ENCODE peak calls at places on chromosomes 6 and 20, in five cellular contexts. One of them, this sample, is unnamed. For H3K4me1, the result is how much of the 10 kb centered on the place peaks cover.

GRCh38 chr6:35419431-35419830 is 32.7 kb upstream of the FANCE start:
- DNase-seq in mesendoderm: peak
- DNase-seq in mesenchymal stem cell: peak
- DNase-seq in fibroblast of lung: peak
- DNase-seq in endothelial cell of umbilical vein: peak
- DNase-seq in this sample: peak

GRCh38 chr6:142915129-142915697 is 29.8 kb downstream of the HIVEP2 start:
- DNase-seq in mesendoderm: peak
- DNase-seq in mesenchymal stem cell: no peak
- DNase-seq in fibroblast of lung: no peak
- DNase-seq in endothelial cell of umbilical vein: no peak
- DNase-seq in this sample: no peak

GRCh38 chr6:391559-392440 is at the start of gene IRF4:
- DNase-seq in mesendoderm: peak
- DNase-seq in mesenchymal stem cell: no peak
- DNase-seq in fibroblast of lung: no peak
- DNase-seq in endothelial cell of umbilical vein: no peak
- DNase-seq in this sample: no peak

GRCh38 chr6:137223370-137224131 is 4.4 kb upstream of the IFNGR1 start:
- DNase-seq in mesendoderm: no peak
- DNase-seq in mesenchymal stem cell: peak
- DNase-seq in fibroblast of lung: peak
- DNase-seq in endothelial cell of umbilical vein: peak
- DNase-seq in this sample: no peak

GRCh38 chr6:25629202-25629584 is 22.8 kb upstream of the SCGN start:
- DNase-seq in mesendoderm: no peak
- DNase-seq in mesenchymal stem cell: no peak
- DNase-seq in fibroblast of lung: no peak
- DNase-seq in endothelial cell of umbilical vein: no peak
- DNase-seq in this sample: no peak

GRCh38 chr20:57374343-57374930 is 16.8 kb upstream of the RBM38 start:
- DNase-seq in mesendoderm: no peak
- DNase-seq in mesenchymal stem cell: no peak
- DNase-seq in fibroblast of lung: no peak
- DNase-seq in endothelial cell of umbilical vein: no peak
- DNase-seq in this sample: no peak

GRCh38 chr20:41004561-41005360 is 23.9 kb upstream of the TOP1 start:
- DNase-seq in mesendoderm: no peak
- DNase-seq in mesenchymal stem cell: peak
- DNase-seq in fibroblast of lung: peak
- DNase-seq in endothelial cell of umbilical vein: peak
- DNase-seq in this sample: no peak

GRCh38 chr6:63643862-63644261 is 8.3 kb downstream of the PHF3 start:
- DNase-seq in mesendoderm: peak
- DNase-seq in mesenchymal stem cell: no peak
- DNase-seq in fibroblast of lung: peak
- DNase-seq in endothelial cell of umbilical vein: peak
- DNase-seq in this sample: peak

GRCh38 chr20:58839474-58839874 is 11.2 kb downstream of the GNAS-AS1 start:
- DNase-seq in mesendoderm: peak
- DNase-seq in mesenchymal stem cell: no peak
- DNase-seq in fibroblast of lung: peak
- DNase-seq in endothelial cell of umbilical vein: peak
- DNase-seq in this sample: peak

GRCh38 chr6:148415511-148416286 is 73.1 kb downstream of the SASH1 start:
- DNase-seq in mesendoderm: no peak
- DNase-seq in mesenchymal stem cell: no peak
- DNase-seq in fibroblast of lung: no peak
- DNase-seq in endothelial cell of umbilical vein: peak
- DNase-seq in this sample: no peak

GRCh38 chr6:160238786-160239751 is 19.6 kb downstream of the SLC22A2 start:
- DNase-seq in mesendoderm: peak
- DNase-seq in mesenchymal stem cell: no peak
- DNase-seq in fibroblast of lung: peak
- DNase-seq in endothelial cell of umbilical vein: no peak
- DNase-seq in this sample: no peak

GRCh38 chr20:61673152-61673551 is 392.5 kb downstream of the TAF4 start:
- DNase-seq in mesendoderm: no peak
- DNase-seq in mesenchymal stem cell: no peak
- DNase-seq in fibroblast of lung: no peak
- DNase-seq in endothelial cell of umbilical vein: no peak
- DNase-seq in this sample: no peak

GRCh38 chr20:47032969-47033578 is 138.4 kb downstream of the EYA2 start:
- DNase-seq in mesendoderm: no peak
- DNase-seq in mesenchymal stem cell: no peak
- DNase-seq in fibroblast of lung: no peak
- DNase-seq in endothelial cell of umbilical vein: no peak
- DNase-seq in this sample: no peak

GRCh38 chr6:27139753-27140522 is 107.6 kb upstream of the PRSS16 start:
- DNase-seq in mesendoderm: peak
- DNase-seq in mesenchymal stem cell: peak
- DNase-seq in fibroblast of lung: peak
- DNase-seq in endothelial cell of umbilical vein: peak
- DNase-seq in this sample: peak

GRCh38 chr6:106528521-106528920 is 100.8 kb downstream of the RTN4IP1 start:
- DNase-seq in mesendoderm: no peak
- DNase-seq in mesenchymal stem cell: no peak
- DNase-seq in fibroblast of lung: no peak
- DNase-seq in endothelial cell of umbilical vein: no peak
- DNase-seq in this sample: no peak

GRCh38 chr6:135053433-135053832 is 1.2 kb downstream of the HBS1L start:
- DNase-seq in mesendoderm: no peak
- DNase-seq in mesenchymal stem cell: no peak
- DNase-seq in fibroblast of lung: no peak
- DNase-seq in endothelial cell of umbilical vein: no peak
- DNase-seq in this sample: no peak
- H3K9ac ChIP-seq in mesendoderm: peak
- H3K9ac ChIP-seq in mesenchymal stem cell: peak
- H3K9ac ChIP-seq in fibroblast of lung: no peak
- H3K9ac ChIP-seq in endothelial cell of umbilical vein: peak
- H3K9ac ChIP-seq in this sample: peak

GRCh38 chr6:37572340-37572739 is 72.6 kb upstream of the CCDC167 start:
- DNase-seq in mesendoderm: no peak
- DNase-seq in mesenchymal stem cell: no peak
- DNase-seq in fibroblast of lung: no peak
- DNase-seq in endothelial cell of umbilical vein: no peak
- DNase-seq in this sample: no peak
- H3K4me1 ChIP-seq in mesendoderm: under half
- H3K4me1 ChIP-seq in mesenchymal stem cell: under half
- H3K4me1 ChIP-seq in fibroblast of lung: under half
- H3K4me1 ChIP-seq in endothelial cell of umbilical vein: under half
- H3K4me1 ChIP-seq in this sample: under half

DNA sequence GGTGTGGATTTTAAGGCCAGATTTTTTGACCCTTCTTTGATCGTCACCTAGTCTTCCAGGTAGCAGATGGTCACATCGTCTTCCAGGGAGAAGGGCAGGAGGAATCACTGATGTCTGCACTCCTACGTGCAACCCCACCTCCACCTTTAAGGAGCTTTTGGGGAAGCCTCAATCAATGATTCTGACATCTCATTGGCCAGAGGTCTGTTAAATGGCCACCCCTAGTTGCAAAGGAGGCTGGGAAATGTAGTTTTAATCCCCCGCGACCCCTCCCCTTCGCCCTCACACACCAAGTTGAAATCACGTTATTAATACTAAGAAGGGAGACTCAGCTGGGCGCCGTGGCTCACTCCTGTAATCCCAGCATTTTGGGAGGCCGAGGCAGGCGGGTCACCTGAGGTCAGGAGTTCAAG is 151.4 kb downstream of the BCAS1 start:
- DNase-seq in mesendoderm: peak
- DNase-seq in mesenchymal stem cell: no peak
- DNase-seq in fibroblast of lung: no peak
- DNase-seq in endothelial cell of umbilical vein: no peak
- DNase-seq in this sample: no peak
- H3K9ac ChIP-seq in mesendoderm: no peak
- H3K9ac ChIP-seq in mesenchymal stem cell: no peak
- H3K9ac ChIP-seq in fibroblast of lung: no peak
- H3K9ac ChIP-seq in endothelial cell of umbilical vein: no peak
- H3K9ac ChIP-seq in this sample: no peak

DNA sequence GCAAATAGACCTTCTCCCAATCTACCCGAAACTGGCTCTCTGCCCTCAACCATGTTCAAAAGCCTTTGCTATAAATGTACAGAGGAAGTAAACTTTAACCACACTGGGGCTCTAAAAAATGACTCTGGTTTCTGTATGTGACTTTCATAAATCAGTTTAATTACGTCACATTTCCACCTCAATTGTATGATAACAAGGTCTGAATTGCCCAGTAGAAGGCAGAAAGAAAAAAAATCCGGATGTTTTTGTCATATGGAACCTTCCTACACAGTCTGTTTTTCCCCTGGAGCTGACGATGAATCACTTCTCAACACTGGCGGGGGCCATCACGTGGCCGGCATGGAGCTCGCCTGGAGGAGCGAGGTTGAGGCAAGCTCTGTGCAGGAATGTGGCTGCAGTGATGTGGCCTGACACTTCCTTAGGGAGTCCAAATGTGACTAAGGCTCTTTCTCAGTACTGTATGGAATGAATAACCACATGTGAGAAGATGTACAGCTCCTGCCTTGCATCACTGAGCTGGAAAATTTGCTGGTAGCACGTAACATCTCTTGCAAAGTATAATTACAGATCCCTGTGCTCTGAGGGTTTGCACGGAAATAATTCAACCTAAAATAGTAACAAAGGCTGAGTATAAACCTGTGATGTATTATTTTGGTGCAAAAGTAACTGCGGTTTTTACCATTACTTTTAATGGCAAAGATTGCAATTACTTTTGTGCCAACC is 58.5 kb upstream of the SNX9 start:
- DNase-seq in mesendoderm: peak
- DNase-seq in mesenchymal stem cell: peak
- DNase-seq in fibroblast of lung: peak
- DNase-seq in endothelial cell of umbilical vein: peak
- DNase-seq in this sample: peak
- H3K4me1 ChIP-seq in mesendoderm: under half
- H3K4me1 ChIP-seq in mesenchymal stem cell: under half
- H3K4me1 ChIP-seq in fibroblast of lung: under half
- H3K4me1 ChIP-seq in endothelial cell of umbilical vein: half or more
- H3K4me1 ChIP-seq in this sample: under half

This sample was measured in DND-41.